ENCODE peak calls at places on chromosomes 11 and 22, in four cellular contexts. U, H, N and Y are unnamed samples.
A peak's percentile ranks its signal among the peaks of the same experiment; 100 is the strongest.

GRCh38 chr22:43152355-43153071 is 1.2 kb downstream of the TSPO start:
- DNase-seq in U (peak; percentile 55), H (peak; percentile 58), N (no peak), Y (no peak)

GRCh38 chr22:24772493-24773220 is 1.9 kb downstream of the PIWIL3 start:
- DNase-seq in U (peak; percentile 69), H (no peak), N (peak; percentile 64), Y (peak; percentile 61)

GRCh38 chr11:38481391-38481790 is 1883.4 kb upstream of the RAG2 start:
- DNase-seq in U (no peak), H (no peak), N (no peak), Y (no peak)

GRCh38 chr22:20128902-20129746 is 2.5 kb upstream of the ZDHHC8 start:
- DNase-seq in U (peak; percentile 46), H (peak; percentile 54), N (peak; percentile 65), Y (no peak)

GRCh38 chr11:64003807-64004589 is 17.8 kb downstream of the OTUB1 start:
- DNase-seq in U (peak; percentile 73), H (no peak), N (no peak), Y (no peak)

GRCh38 chr11:69321877-69322350 is 28.0 kb downstream of the MYEOV start:
- DNase-seq in U (no peak), H (no peak), N (no peak), Y (no peak)

GRCh38 chr11:125165664-125166346 is 1.3 kb downstream of the PKNOX2 start:
- DNase-seq in U (no peak), H (no peak), N (no peak), Y (no peak)

GRCh38 chr11:68297812-68298658 is 14.4 kb upstream of the LRP5 start:
- DNase-seq in U (peak; percentile 81), H (peak; percentile 83), N (peak; percentile 87), Y (peak; percentile 52)

GRCh38 chr22:30541979-30542810 is 4.3 kb downstream of the SEC14L6 start:
- DNase-seq in U (no peak), H (no peak), N (peak; percentile 71), Y (no peak)

GRCh38 chr11:66277475-66278391 is at the start of gene CNIH2:
- DNase-seq in U (no peak), H (peak; percentile 64), N (peak; percentile 59), Y (no peak)

GRCh38 chr11:36948445-36949171 is 350.6 kb upstream of the RAG2 start:
- DNase-seq in U (no peak), H (no peak), N (no peak), Y (no peak)

GRCh38 chr11:123351375-123351774 is 78.7 kb upstream of the GRAMD1B start:
- DNase-seq in U (no peak), H (no peak), N (peak; percentile 58), Y (no peak)

GRCh38 chr11:58788355-58789023 is 56.0 kb downstream of the GLYATL2 start:
- DNase-seq in U (peak; percentile 42), H (peak; percentile 71), N (peak; percentile 25), Y (peak; percentile 34)

GRCh38 chr11:73237471-73238290 is 19.6 kb downstream of the P2RY2 start:
- DNase-seq in U (no peak), H (no peak), N (no peak), Y (no peak)

GRCh38 chr11:101321222-101321621 is 191.6 kb upstream of the PGR start:
- DNase-seq in U (no peak), H (no peak), N (peak; percentile 13), Y (no peak)

GRCh38 chr11:106186630-106187029 is 109.2 kb downstream of the AASDHPPT start:
- DNase-seq in U (peak; percentile 12), H (no peak), N (no peak), Y (no peak)

GRCh38 chr22:36727927-36728488 is 24.5 kb upstream of the CACNG2 start:
- DNase-seq in U (no peak), H (no peak), N (no peak), Y (no peak)

GRCh38 chr11:27088353-27088752 is 47.7 kb downstream of the BBOX1 start:
- DNase-seq in U (no peak), H (no peak), N (no peak), Y (no peak)

GRCh38 chr11:135075740-135076139 is 663.7 kb upstream of the B3GAT1 start:
- DNase-seq in U (peak; percentile 83), H (peak; percentile 71), N (peak; percentile 92), Y (peak; percentile 71)

GRCh38 chr11:9651899-9652748 is 11.8 kb upstream of the SWAP70 start:
- DNase-seq in U (no peak), H (peak; percentile 52), N (no peak), Y (no peak)

GRCh38 chr22:30485362-30485988 is 13.7 kb upstream of the SEC14L3 start:
- DNase-seq in U (peak; percentile 61), H (peak; percentile 70), N (peak; percentile 84), Y (peak; percentile 28)

GRCh38 chr11:40293655-40294342 is 1165.7 kb downstream of the LRRC4C start:
- DNase-seq in U (peak; percentile 82), H (peak; percentile 64), N (peak; percentile 78), Y (no peak)

GRCh38 chr11:113113801-113114451 is 152.7 kb downstream of the NCAM1 start:
- DNase-seq in U (no peak), H (no peak), N (no peak), Y (no peak)

GRCh38 chr11:119902656-119903181 is 173.7 kb upstream of the NECTIN1 start:
- DNase-seq in U (no peak), H (no peak), N (no peak), Y (no peak)

GRCh38 chr11:72821920-72822799 is 7.9 kb downstream of the ATG16L2 start:
- DNase-seq in U (peak; percentile 91), H (no peak), N (peak; percentile 96), Y (peak; percentile 81)

GRCh38 chr11:109946322-109946846 is 146.8 kb upstream of the ZC3H12C start:
- DNase-seq in U (peak; percentile 93), H (peak; percentile 84), N (peak; percentile 84), Y (peak; percentile 91)

GRCh38 chr11:130571519-130571918 is 123.1 kb downstream of the ADAMTS15 start:
- DNase-seq in U (no peak), H (peak; percentile 15), N (no peak), Y (no peak)

GRCh38 chr11:86800076-86800955 is at the start of gene PRSS23:
- DNase-seq in U (peak; percentile 79), H (no peak), N (peak; percentile 71), Y (no peak)

GRCh38 chr11:33996498-33997454 is 54.8 kb upstream of the CAPRIN1 start:
- DNase-seq in U (peak; percentile 79), H (peak; percentile 79), N (peak; percentile 80), Y (peak; percentile 83)

GRCh38 chr11:113477321-113477720 is 2.1 kb upstream of the DRD2 start:
- DNase-seq in U (no peak), H (peak; percentile 9), N (peak; percentile 58), Y (no peak)

GRCh38 chr22:28989035-28989464 is 72.6 kb downstream of the C22orf31 start:
- DNase-seq in U (no peak), H (peak; percentile 12), N (peak; percentile 41), Y (no peak)

GRCh38 chr11:1553808-1554594 is 18.1 kb downstream of the DUSP8 start:
- DNase-seq in U (no peak), H (no peak), N (peak; percentile 82), Y (no peak)

GRCh38 chr11:93849751-93850584 is 450 bp downstream of the VSTM5 start:
- DNase-seq in U (peak; percentile 11), H (peak; percentile 21), N (peak; percentile 57), Y (no peak)

GRCh38 chr22:44338183-44338812 is 25.5 kb upstream of the SHISAL1 start:
- DNase-seq in U (no peak), H (no peak), N (no peak), Y (no peak)

DNA sequence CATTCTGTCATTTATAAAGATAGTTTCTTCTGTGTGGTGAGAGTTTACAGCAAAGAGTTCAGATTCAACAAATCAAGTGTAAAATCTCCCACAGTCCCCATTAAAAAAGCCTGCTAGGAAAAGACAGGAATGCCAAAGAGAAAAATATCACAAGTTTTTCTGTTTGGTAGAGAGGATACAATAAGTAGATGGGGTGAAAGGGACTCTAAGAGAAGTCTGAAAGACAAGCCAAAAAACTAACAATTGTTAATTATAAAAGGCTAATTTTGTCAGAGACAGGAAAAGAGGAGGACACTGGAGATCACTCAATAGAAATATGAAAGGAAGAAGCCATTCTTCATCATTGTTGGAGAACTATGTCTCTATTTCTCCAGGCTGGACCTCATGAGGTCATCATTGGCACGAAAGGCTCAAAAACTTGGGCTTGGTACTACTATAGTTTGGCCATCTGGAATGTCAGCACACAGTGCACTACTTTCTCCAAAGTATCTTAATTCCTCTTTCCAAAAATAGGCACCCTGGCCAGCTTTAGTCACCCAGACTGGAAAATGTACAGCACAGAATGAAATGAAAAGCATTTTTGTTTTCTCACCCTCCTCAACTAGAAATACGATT is 512 bp upstream of the SOX6 start:
- DNase-seq in U (no peak), H (no peak), N (no peak), Y (no peak)
- TF ChIP-seq MAX in U (no peak), H (no peak), N (no peak), Y (no peak)

GRCh38 chr11:118215765-118216164 is 9.0 kb downstream of the JAML start:
- DNase-seq in U (no peak), H (no peak), N (no peak), Y (no peak)
- TF ChIP-seq CTCF in U (no peak), H (no peak), N (no peak), Y (no peak)

GRCh38 chr11:99019676-99020075 is 1.1 kb upstream of the CNTN5 start:
- DNase-seq in U (no peak), H (no peak), N (no peak), Y (no peak)
- TF ChIP-seq MAX in U (no peak), H (no peak), N (no peak), Y (no peak)

GRCh38 chr22:21643533-21644357 is 1.6 kb downstream of the SDF2L1 start:
- DNase-seq in U (no peak), H (no peak), N (no peak), Y (no peak)
- TF ChIP-seq CTCF in U (no peak), H (peak; percentile 29), N (no peak), Y (peak; percentile 24)

GRCh38 chr11:32891657-32892354 is 805 bp upstream of the QSER1 start:
- DNase-seq in U (no peak), H (peak; percentile 51), N (no peak), Y (no peak)
- TF ChIP-seq MAX in U (no peak), H (no peak), N (no peak), Y (no peak)

GRCh38 chr11:45212566-45213315 is 66.3 kb downstream of the PRDM11 start:
- DNase-seq in U (peak; percentile 25), H (peak; percentile 15), N (peak; percentile 71), Y (no peak)
- TF ChIP-seq CTCF in U (peak; percentile 18), H (peak; percentile 11), N (peak; percentile 71), Y (peak; percentile 50)

DNA sequence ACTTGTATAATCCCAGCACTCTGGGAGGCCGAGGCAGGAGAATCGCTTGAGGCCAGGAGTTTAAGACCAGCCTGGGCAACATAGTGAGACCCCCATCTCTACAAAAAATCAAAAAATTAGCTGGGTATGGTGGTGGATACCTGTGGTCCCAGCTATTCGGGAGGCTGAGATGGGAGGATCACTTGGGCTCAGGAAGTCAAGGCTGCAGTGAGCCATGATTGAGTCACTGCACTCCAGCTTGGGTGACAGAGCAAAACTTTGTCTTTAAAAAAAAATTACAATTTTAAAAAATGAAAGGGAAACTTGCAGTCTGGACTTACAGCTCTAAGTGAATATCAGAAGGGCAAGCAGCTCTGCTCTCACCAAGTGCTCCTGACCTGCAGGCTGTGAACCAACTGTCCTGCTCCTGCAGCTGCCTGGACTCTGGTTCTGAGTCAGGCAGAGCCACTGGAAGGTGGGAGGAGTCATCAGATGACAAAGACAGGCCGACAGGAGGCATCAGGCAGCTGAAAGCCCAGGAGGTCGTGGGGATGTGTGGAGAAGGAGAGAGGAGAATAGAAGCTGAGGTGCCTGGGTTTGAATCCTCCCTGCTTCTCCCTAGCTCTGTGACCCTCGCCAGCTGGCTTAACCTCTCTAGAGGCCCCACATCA is 9.6 kb downstream of the SMTNL1 start:
- DNase-seq in U (peak; percentile 50), H (peak; percentile 44), N (peak; percentile 39), Y (no peak)
- TF ChIP-seq MAX in U (no peak), H (no peak), N (no peak), Y (no peak)